ENCODE peak calls at places on chromosomes 13 and 19, in four cellular contexts. C is breast epithelium, O is GM12878, M is astrocyte. V is an unnamed sample. For H3K4me1, the result is how much of the 10 kb centered on the place peaks cover.

GRCh38 chr19:49114630-49115363 is 627 bp downstream of the LIN7B start:
- DNase-seq in M (peak), O (no peak), C (no peak), V (peak)

GRCh38 chr19:8052464-8052859 is at the start of gene CCL25:
- DNase-seq in M (no peak), O (no peak), C (no peak), V (no peak)

GRCh38 chr19:7442423-7442822 is 46.4 kb downstream of the PEX11G start:
- DNase-seq in C (no peak), M (no peak), O (no peak), V (no peak)

GRCh38 chr13:29901714-29902631 is 51.6 kb upstream of the UBL3 start:
- DNase-seq in M (peak), O (no peak), C (no peak), V (no peak)

GRCh38 chr19:28424662-28425430 is 788.1 kb downstream of the UQCRFS1 start:
- DNase-seq in M (peak), O (no peak), C (no peak), V (no peak)

GRCh38 chr19:49150106-49150943 is 4.9 kb downstream of the HRC start:
- DNase-seq in M (peak), O (no peak), C (peak), V (peak)

GRCh38 chr19:45677351-45678230 is 9.6 kb downstream of the GIPR start:
- DNase-seq in C (peak), M (peak), O (peak), V (peak)

GRCh38 chr19:28581468-28581770 is 631.5 kb downstream of the UQCRFS1 start:
- DNase-seq in C (no peak), O (no peak), M (no peak), V (no peak)

GRCh38 chr19:35986664-35987570 is 8.1 kb upstream of the SDHAF1 start:
- DNase-seq in O (no peak), C (no peak), M (no peak), V (peak)

GRCh38 chr19:6220385-6221191 is 59.2 kb downstream of the MLLT1 start:
- DNase-seq in C (no peak), M (no peak), O (no peak), V (no peak)

GRCh38 chr13:36057041-36057440 is 74.1 kb downstream of the DCLK1 start:
- DNase-seq in O (no peak), M (no peak), C (no peak), V (no peak)

GRCh38 chr13:26679411-26679810 is 81.2 kb downstream of the GPR12 start:
- DNase-seq in O (no peak), M (peak), C (no peak), V (no peak)

GRCh38 chr13:112254061-112254818 is 121.9 kb upstream of the SPACA7 start:
- DNase-seq in O (no peak), C (no peak), M (no peak), V (no peak)

GRCh38 chr13:48829536-48829935 is 146.2 kb upstream of the FNDC3A start:
- DNase-seq in O (no peak), C (no peak), M (no peak), V (no peak)

GRCh38 chr13:37029617-37030016 is 29.0 kb downstream of the EXOSC8 start:
- DNase-seq in O (no peak), M (peak), C (no peak), V (no peak)

GRCh38 chr19:28425431-28425931 is 787.5 kb downstream of the UQCRFS1 start:
- DNase-seq in C (no peak), M (peak), O (no peak), V (no peak)

GRCh38 chr13:21813844-21814243 is 143.0 kb downstream of the FGF9 start:
- DNase-seq in O (no peak), M (no peak), C (no peak), V (no peak)

GRCh38 chr19:39411832-39412099 is 703 bp upstream of the PLEKHG2 start:
- DNase-seq in M (peak), O (peak), C (peak), V (peak)

GRCh38 chr19:44341794-44342193 is 14.7 kb downstream of the ZNF112 start:
- DNase-seq in C (no peak), M (no peak), O (no peak), V (no peak)

GRCh38 chr13:30905932-30906383 is at the start of gene MEDAG:
- DNase-seq in O (no peak), C (no peak), M (peak), V (peak)

GRCh38 chr13:112785419-112785856 is 95.6 kb downstream of the ATP11A start:
- DNase-seq in C (no peak), M (no peak), O (no peak), V (no peak)

GRCh38 chr19:16594131-16594586 is 21.9 kb upstream of the SLC35E1 start:
- DNase-seq in M (no peak), O (no peak), C (no peak), V (no peak)

GRCh38 chr13:112962911-112963625 is 5.9 kb upstream of the MCF2L start:
- DNase-seq in O (no peak), M (no peak), C (no peak), V (peak)

GRCh38 chr13:84645196-84646071 is 763.2 kb upstream of the SLITRK1 start:
- DNase-seq in O (no peak), M (peak), C (no peak), V (no peak)

GRCh38 chr19:33177417-33177976 is 16.6 kb upstream of the LRP3 start:
- DNase-seq in O (no peak), M (no peak), C (peak), V (no peak)

GRCh38 chr19:16034180-16034579 is 42.1 kb upstream of the TPM4 start:
- DNase-seq in M (no peak), C (no peak), O (no peak), V (no peak)

GRCh38 chr19:55537741-55538111 is 793 bp upstream of the SBK2 start:
- DNase-seq in M (peak), O (no peak), C (no peak), V (no peak)

GRCh38 chr19:45413497-45413896 is 7.1 kb downstream of the POLR1G start:
- DNase-seq in M (no peak), O (no peak), C (no peak), V (no peak)

GRCh38 chr13:99655351-99656091 is 154.2 kb downstream of the TM9SF2 start:
- DNase-seq in M (peak), O (no peak), C (no peak), V (no peak)

GRCh38 chr13:102721800-102722231 is 27.0 kb upstream of the METTL21C start:
- DNase-seq in O (no peak), M (peak), C (no peak), V (no peak)

GRCh38 chr13:42378383-42378780 is 106.4 kb downstream of the AKAP11 start:
- DNase-seq in C (no peak), M (no peak), O (peak), V (no peak)

GRCh38 chr19:51082641-51083040 is at the start of gene KLK14:
- DNase-seq in C (no peak), O (no peak), M (no peak), V (peak)

GRCh38 chr19:29311391-29311790 is 98.4 kb upstream of the UQCRFS1 start:
- DNase-seq in O (no peak), M (no peak), C (no peak), V (no peak)

GRCh38 chr13:27355894-27356293 is 68.5 kb upstream of the GTF3A start:
- DNase-seq in M (no peak), O (no peak), C (no peak), V (no peak)

GRCh38 chr13:72495681-72496080 is 231.7 kb downstream of the MZT1 start:
- DNase-seq in O (no peak), C (no peak), M (no peak), V (no peak)

GRCh38 chr13:71590654-71591148 is 276.3 kb downstream of the DACH1 start:
- DNase-seq in M (no peak), O (no peak), C (no peak), V (no peak)

GRCh38 chr19:50513746-50514345 is at the start of gene ASPDH:
- DNase-seq in O (no peak), M (no peak), C (no peak), V (no peak)

GRCh38 chr13:22505489-22505888 is 675.3 kb upstream of the SGCG start:
- DNase-seq in C (no peak), O (no peak), M (peak), V (no peak)

GRCh38 chr13:41054919-41055619 is 6.2 kb upstream of the WBP4 start:
- DNase-seq in M (no peak), O (no peak), C (no peak), V (no peak)

GRCh38 chr13:41054212-41054877 is 7.0 kb upstream of the WBP4 start:
- DNase-seq in C (no peak), O (peak), M (peak), V (no peak)

GRCh38 chr13:41052441-41052840 is 8.9 kb upstream of the WBP4 start:
- DNase-seq in M (no peak), C (no peak), O (no peak), V (no peak)

GRCh38 chr13:41056194-41056593 is 5.1 kb upstream of the WBP4 start:
- DNase-seq in C (no peak), O (no peak), M (no peak), V (no peak)

GRCh38 chr13:41053384-41053826 is 7.9 kb upstream of the WBP4 start:
- DNase-seq in M (no peak), C (no peak), O (peak), V (no peak)
- H3K4me1 ChIP-seq in M (under half), C (under half), O (under half), V (under half)

GRCh38 chr13:23506071-23506820 is 64.0 kb upstream of the TNFRSF19 start:
- DNase-seq in C (no peak), M (peak), O (no peak), V (no peak)
- H3K4me1 ChIP-seq in C (under half), M (half or more), O (under half), V (under half)

GRCh38 chr19:1218751-1219567 is 13.4 kb downstream of the STK11 start:
- DNase-seq in C (no peak), O (no peak), M (no peak), V (no peak)
- H3K4me1 ChIP-seq in C (under half), O (under half), M (under half), V (under half)

GRCh38 chr19:14369399-14370168 is 11.7 kb upstream of the ADGRE5 start:
- DNase-seq in M (peak), O (no peak), C (no peak), V (peak)
- H3K4me1 ChIP-seq in M (under half), O (under half), C (under half), V (under half)

GRCh38 chr19:10762656-10763055 is 44.8 kb downstream of the DNM2 start:
- DNase-seq in M (no peak), C (no peak), O (no peak), V (no peak)
- H3K4me1 ChIP-seq in M (under half), C (under half), O (under half), V (under half)

DNA sequence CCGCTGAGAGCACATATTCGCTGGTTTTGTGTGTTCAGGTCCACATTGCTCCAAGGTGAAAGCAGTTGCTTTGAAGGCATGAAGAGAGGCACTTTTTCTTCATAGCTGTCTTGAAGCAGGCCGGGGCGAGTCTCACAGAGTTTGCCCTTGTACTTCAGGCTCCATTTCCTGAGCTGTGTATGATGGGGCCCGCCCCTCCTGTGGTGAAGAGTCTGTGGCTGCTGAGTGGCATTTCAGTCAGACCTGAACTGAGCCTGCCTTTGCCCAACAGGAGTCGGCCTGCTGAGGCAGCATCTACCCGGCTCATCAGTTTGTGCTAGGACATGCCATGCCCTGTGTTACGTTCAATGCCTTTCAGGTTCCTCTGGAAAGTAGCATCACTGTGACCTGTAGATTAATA is 44.4 kb upstream of the C1QTNF9 start:
- DNase-seq in C (no peak), O (no peak), M (no peak), V (no peak)
- H3K4me1 ChIP-seq in C (under half), O (under half), M (under half), V (under half)

GRCh38 chr19:30566681-30567420 is 194.7 kb downstream of the ZNF536 start:
- DNase-seq in O (no peak), M (no peak), C (no peak), V (no peak)
- H3K4me1 ChIP-seq in O (under half), M (under half), C (under half), V (under half)

DNA sequence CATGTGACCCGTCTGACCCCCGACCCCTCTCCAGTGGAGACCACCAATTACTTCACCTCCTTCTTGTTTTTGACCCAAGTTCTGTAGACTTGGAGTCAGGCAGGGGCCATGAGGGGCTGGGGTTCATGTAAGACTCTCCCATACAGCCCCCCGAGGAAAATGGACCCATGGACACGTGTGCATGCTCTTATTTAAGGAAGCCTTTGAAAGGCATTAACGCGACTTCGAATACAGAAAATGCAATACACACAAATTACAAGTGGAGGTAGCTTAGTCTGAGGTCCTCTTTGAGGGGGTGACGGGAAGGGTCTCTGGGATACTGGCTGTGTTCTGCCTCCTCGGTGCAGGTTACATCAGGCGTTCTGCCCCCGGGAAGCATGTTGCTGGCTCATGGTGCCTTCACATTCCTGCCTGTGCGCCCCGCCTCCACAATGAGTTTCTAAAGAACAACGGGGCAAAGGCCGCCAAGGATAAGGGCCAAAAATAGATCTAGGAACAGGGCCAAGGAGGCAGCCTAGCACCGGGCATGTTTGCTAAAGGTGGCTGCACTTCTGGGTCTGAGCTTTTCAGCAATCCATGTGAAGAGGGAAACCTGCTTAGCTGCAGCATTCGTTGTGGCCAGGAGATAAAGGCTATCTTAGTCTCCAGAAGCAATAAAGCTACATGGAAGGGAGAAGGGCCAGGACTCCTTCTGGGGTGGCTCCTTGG is 54.5 kb downstream of the RAB20 start:
- DNase-seq in M (no peak), O (no peak), C (peak), V (peak)
- H3K4me1 ChIP-seq in M (under half), O (under half), C (under half), V (under half)

GRCh38 chr19:4372630-4373367 is 27.5 kb downstream of the SH3GL1 start:
- DNase-seq in M (no peak), O (no peak), C (no peak), V (no peak)
- H3K4me1 ChIP-seq in M (half or more), O (half or more), C (half or more), V (under half)